ENCODE peak calls at places on chromosomes 3 and 15, in seven cellular contexts. T is osteoblast, P is heart right ventricle, I is astrocyte of the spinal cord, C is H7, W is OCI-LY7, L is GM23248. B is an unnamed sample.

GRCh38 chr3:64016941-64017620 is 6.2 kb downstream of the PSMD6 start:
- DNase-seq in T (no peak), C (no peak), I (no peak), P (no peak), L (peak), W (no peak), B (no peak)

GRCh38 chr3:61578667-61579367 is 17.4 kb downstream of the PTPRG start:
- DNase-seq in I (no peak), W (no peak), L (no peak), T (no peak), C (no peak), P (no peak), B (no peak)

GRCh38 chr15:74958320-74958907 is 1.8 kb upstream of the RPP25 start:
- DNase-seq in T (peak), C (peak), W (no peak), P (peak), L (peak), I (no peak), B (no peak)

GRCh38 chr15:95930659-95931375 is 399.7 kb upstream of the NR2F2 start:
- DNase-seq in C (no peak), P (no peak), L (no peak), I (no peak), T (no peak), W (no peak), B (no peak)

GRCh38 chr15:93366387-93367100 is 277.5 kb upstream of the RGMA start:
- DNase-seq in C (peak), I (no peak), W (no peak), P (no peak), L (no peak), T (no peak), B (no peak)

GRCh38 chr15:58228708-58229107 is 90.5 kb downstream of the AQP9 start:
- DNase-seq in C (no peak), T (no peak), W (no peak), L (peak), P (peak), I (peak), B (peak)

GRCh38 chr15:50148362-50148963 is 29.4 kb upstream of the ATP8B4 start:
- DNase-seq in P (no peak), T (no peak), L (peak), C (peak), W (peak), I (peak), B (peak)

GRCh38 chr15:83199288-83199687 is 8.3 kb downstream of the HDGFL3 start:
- DNase-seq in I (no peak), C (no peak), P (no peak), W (no peak), L (no peak), T (no peak), B (no peak)

GRCh38 chr15:92409521-92409920 is 15.8 kb downstream of the ST8SIA2 start:
- DNase-seq in I (no peak), L (no peak), P (no peak), C (no peak), W (no peak), T (no peak), B (no peak)

GRCh38 chr3:159605776-159606175 is 382.9 kb upstream of the IL12A start:
- DNase-seq in P (no peak), L (no peak), T (no peak), C (no peak), W (no peak), I (no peak), B (no peak)

GRCh38 chr3:42264399-42265058 is 1.5 kb downstream of the CCK start:
- DNase-seq in P (no peak), I (peak), C (peak), L (peak), W (no peak), T (no peak), B (no peak)

GRCh38 chr3:41173926-41174702 is 25.2 kb upstream of the CTNNB1 start:
- DNase-seq in T (no peak), L (no peak), I (no peak), P (peak), C (no peak), W (no peak), B (no peak)

DNA sequence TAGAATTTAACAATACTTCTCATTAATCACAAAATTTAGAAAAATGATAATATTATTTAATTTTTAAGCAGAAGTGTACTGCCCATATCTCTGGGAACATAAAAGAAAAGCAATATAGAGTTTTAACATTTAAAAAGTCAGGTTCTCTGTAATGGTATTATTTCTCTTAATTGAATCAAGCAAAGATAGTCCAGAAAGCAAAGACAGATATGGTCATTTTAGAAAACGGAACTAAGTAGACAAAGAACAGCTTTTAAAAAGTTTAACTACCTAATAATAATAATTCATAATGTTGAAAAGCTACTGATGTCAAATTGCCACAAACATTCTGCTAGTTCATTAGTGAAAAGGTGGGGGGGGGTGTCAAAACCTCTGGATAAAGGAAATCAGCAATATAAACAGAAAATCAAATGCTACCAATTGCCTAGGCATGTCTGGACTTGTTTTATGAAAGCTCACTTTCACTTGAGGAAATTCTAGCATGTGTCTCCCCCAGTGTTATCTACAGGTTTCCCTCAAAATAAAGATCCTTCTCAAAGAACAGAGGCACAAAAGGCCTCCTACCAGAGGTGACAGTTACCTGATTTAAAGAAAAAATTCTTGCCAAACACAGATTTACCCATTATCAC is 1.7 kb downstream of the ZMAT3 start:
- DNase-seq in I (peak), L (peak), W (no peak), T (no peak), C (no peak), P (no peak), B (no peak)
- H3K4me3 ChIP-seq in I (peak), L (peak), W (peak), T (peak), C (no peak), P (no peak), B (peak)

DNA sequence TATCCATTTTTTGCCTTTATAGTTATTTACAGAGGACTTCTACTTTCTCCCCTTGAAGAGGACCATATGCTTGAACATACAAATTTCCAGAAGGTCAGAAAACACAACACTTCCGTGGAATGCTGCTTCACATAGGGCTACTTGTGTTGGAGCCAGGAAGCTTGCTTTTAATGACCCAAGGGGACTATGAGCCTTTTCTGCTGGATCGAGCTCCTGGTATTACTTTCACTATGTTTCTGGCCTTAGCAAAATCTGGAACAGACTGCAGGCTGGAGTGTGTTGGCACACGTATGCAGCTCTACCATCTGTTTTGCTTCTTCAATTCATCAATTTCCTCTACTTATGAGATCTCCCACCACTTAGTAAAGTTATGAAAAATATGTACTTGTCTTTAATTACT is 69.3 kb upstream of the CBLB start:
- DNase-seq in P (peak), W (no peak), I (peak), C (no peak), L (peak), T (peak), B (no peak)
- H3K4me3 ChIP-seq in P (no peak), W (no peak), I (no peak), C (no peak), L (peak), T (peak), B (peak)

GRCh38 chr3:130748520-130748919 is 1.9 kb upstream of the PIK3R4 start:
- DNase-seq in L (peak), C (no peak), P (no peak), W (no peak), T (no peak), I (no peak), B (no peak)
- H3K4me3 ChIP-seq in L (peak), C (no peak), P (no peak), W (peak), T (peak), I (no peak), B (no peak)

DNA sequence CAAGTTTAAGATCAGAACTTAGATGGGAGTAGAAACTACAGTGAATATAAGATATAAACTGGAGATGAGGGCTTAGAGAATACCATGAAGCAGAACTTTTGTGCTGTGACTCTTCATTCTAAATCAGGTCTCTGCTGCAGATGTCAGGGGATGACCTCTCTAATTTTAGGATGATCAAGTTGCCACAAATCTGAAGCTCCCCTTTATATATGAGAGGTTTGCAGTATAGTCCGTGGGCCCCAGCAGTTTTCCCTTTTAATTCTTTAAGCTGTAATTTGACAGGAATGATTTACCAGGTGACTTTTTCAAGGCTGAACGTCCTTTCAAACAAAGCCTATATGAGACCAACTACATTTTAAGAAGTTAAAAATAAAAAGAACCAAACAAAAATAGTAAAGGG is 4.9 kb upstream of the PLOD2 start:
- DNase-seq in W (no peak), C (no peak), P (no peak), I (no peak), L (peak), T (no peak), B (no peak)
- H3K4me3 ChIP-seq in W (no peak), C (no peak), P (no peak), I (no peak), L (peak), T (peak), B (no peak)